ENCODE peak calls at places on chromosomes 3 and 15, in ten cellular contexts. T is stimulated activated naive CD4-positive, alpha-beta T cell; E is mesenchymal stem cell; H is NCI-H1436; K is GM12865; J is GM13976; N is activated T-helper 1 cell treated with Interleukin-2 at 50 U/mL for 16 hours; I is adipocyte; W is NCI-H2081; R is AML-193. D is an unnamed sample.

GRCh38 chr15:61653110-61653509 is 407.1 kb downstream of the VPS13C start:
- DNase-seq in E (no peak), W (no peak), K (no peak), R (no peak), I (no peak), N (no peak), J (no peak), H (no peak), T (no peak), D (no peak)

GRCh38 chr15:101506491-101506890 is 17.0 kb upstream of the PCSK6 start:
- DNase-seq in R (no peak), W (no peak), H (no peak), T (no peak), K (no peak), N (no peak), E (no peak), J (no peak), I (no peak), D (no peak)

GRCh38 chr3:155581579-155581978 is 163.3 kb downstream of the PLCH1 start:
- DNase-seq in T (no peak), I (no peak), J (no peak), N (no peak), R (peak; percentile 85), E (no peak), K (no peak), W (no peak), H (no peak), D (no peak)

GRCh38 chr3:143627336-143627735 is 220.9 kb downstream of the SLC9A9 start:
- DNase-seq in I (peak; percentile 51), K (no peak), R (no peak), N (no peak), J (no peak), T (no peak), E (peak; percentile 44), W (no peak), H (no peak), D (no peak)

GRCh38 chr3:11600501-11601282 is 43.0 kb downstream of the VGLL4 start:
- DNase-seq in W (no peak), T (no peak), E (peak; percentile 99), J (no peak), K (no peak), R (no peak), H (no peak), I (peak; percentile 97), N (no peak), D (peak; percentile 79)

GRCh38 chr15:58139631-58140522 is 1.7 kb downstream of the AQP9 start:
- DNase-seq in H (no peak), K (no peak), R (peak; percentile 86), E (no peak), I (peak; percentile 76), N (no peak), T (no peak), J (no peak), W (no peak), D (no peak)

GRCh38 chr15:69059170-69059943 is 44.9 kb downstream of the NOX5 start:
- DNase-seq in W (peak; percentile 87), K (peak; percentile 76), E (peak; percentile 87), H (peak; percentile 91), I (peak; percentile 96), T (peak; percentile 50), J (peak; percentile 81), R (peak; percentile 73), N (peak; percentile 56), D (peak; percentile 92)

GRCh38 chr3:116302087-116302747 is 143.1 kb downstream of the LSAMP start:
- DNase-seq in I (peak; percentile 26), E (peak; percentile 26), J (no peak), H (no peak), N (no peak), R (no peak), W (no peak), K (no peak), T (no peak), D (no peak)

GRCh38 chr3:61863579-61863978 is 302.2 kb downstream of the PTPRG start:
- DNase-seq in E (no peak), K (no peak), N (no peak), R (no peak), T (no peak), H (no peak), I (no peak), W (no peak), J (no peak), D (no peak)

GRCh38 chr15:44735482-44736260 is 657 bp upstream of the TRIM69 start:
- DNase-seq in T (no peak), K (peak; percentile 57), J (peak; percentile 29), I (peak; percentile 8), W (no peak), N (no peak), E (peak; percentile 14), H (no peak), R (peak; percentile 71), D (no peak)

D was measured in A549.